ENCODE peak calls at places on chromosomes 2 and 18, in eight cellular contexts. One of them, this sample, is unnamed.

GRCh38 chr2:159946326-159946992 is 116.0 kb downstream of the PLA2R1 start:
- DNase-seq in lower lobe of right lung: no peak
- DNase-seq in HFFc6: peak
- DNase-seq in activated CD4-positive, alpha-beta T cell treated with anti-CD3 and anti-CD28 coated beads for 36 hours: no peak
- DNase-seq in activated gamma-delta T cell treated with Interleukin-2 at 50 U/mL for 16 hours: no peak
- DNase-seq in fibroblast of mammary gland: peak
- DNase-seq in activated T-cell treated with anti-CD3 and anti-CD28 coated beads for 1 hour: no peak
- DNase-seq in body of pancreas: no peak
- DNase-seq in this sample: no peak

GRCh38 chr2:223054193-223054781 is 2.3 kb downstream of the KCNE4 start:
- DNase-seq in activated gamma-delta T cell treated with Interleukin-2 at 50 U/mL for 16 hours: no peak
- DNase-seq in activated CD4-positive, alpha-beta T cell treated with anti-CD3 and anti-CD28 coated beads for 36 hours: no peak
- DNase-seq in body of pancreas: peak
- DNase-seq in fibroblast of mammary gland: peak
- DNase-seq in activated T-cell treated with anti-CD3 and anti-CD28 coated beads for 1 hour: no peak
- DNase-seq in lower lobe of right lung: no peak
- DNase-seq in HFFc6: peak
- DNase-seq in this sample: no peak

GRCh38 chr2:98333922-98334321 is 12.3 kb upstream of the CNGA3 start:
- DNase-seq in activated gamma-delta T cell treated with Interleukin-2 at 50 U/mL for 16 hours: no peak
- DNase-seq in activated T-cell treated with anti-CD3 and anti-CD28 coated beads for 1 hour: no peak
- DNase-seq in HFFc6: no peak
- DNase-seq in fibroblast of mammary gland: peak
- DNase-seq in lower lobe of right lung: no peak
- DNase-seq in activated CD4-positive, alpha-beta T cell treated with anti-CD3 and anti-CD28 coated beads for 36 hours: no peak
- DNase-seq in body of pancreas: no peak
- DNase-seq in this sample: no peak

GRCh38 chr2:20509766-20510490 is 63.1 kb downstream of the RHOB start:
- DNase-seq in activated CD4-positive, alpha-beta T cell treated with anti-CD3 and anti-CD28 coated beads for 36 hours: peak
- DNase-seq in HFFc6: no peak
- DNase-seq in activated gamma-delta T cell treated with Interleukin-2 at 50 U/mL for 16 hours: no peak
- DNase-seq in fibroblast of mammary gland: peak
- DNase-seq in lower lobe of right lung: peak
- DNase-seq in activated T-cell treated with anti-CD3 and anti-CD28 coated beads for 1 hour: no peak
- DNase-seq in body of pancreas: no peak
- DNase-seq in this sample: peak

GRCh38 chr2:101089419-101089818 is 61.8 kb downstream of the TBC1D8 start:
- DNase-seq in activated CD4-positive, alpha-beta T cell treated with anti-CD3 and anti-CD28 coated beads for 36 hours: no peak
- DNase-seq in lower lobe of right lung: no peak
- DNase-seq in body of pancreas: no peak
- DNase-seq in fibroblast of mammary gland: no peak
- DNase-seq in activated gamma-delta T cell treated with Interleukin-2 at 50 U/mL for 16 hours: no peak
- DNase-seq in HFFc6: no peak
- DNase-seq in activated T-cell treated with anti-CD3 and anti-CD28 coated beads for 1 hour: no peak
- DNase-seq in this sample: no peak

GRCh38 chr2:181380581-181380980 is 76.6 kb upstream of the ITGA4 start:
- DNase-seq in activated T-cell treated with anti-CD3 and anti-CD28 coated beads for 1 hour: no peak
- DNase-seq in lower lobe of right lung: no peak
- DNase-seq in body of pancreas: no peak
- DNase-seq in activated gamma-delta T cell treated with Interleukin-2 at 50 U/mL for 16 hours: no peak
- DNase-seq in activated CD4-positive, alpha-beta T cell treated with anti-CD3 and anti-CD28 coated beads for 36 hours: no peak
- DNase-seq in fibroblast of mammary gland: no peak
- DNase-seq in HFFc6: no peak
- DNase-seq in this sample: no peak

GRCh38 chr2:177783835-177784448 is 288.6 kb downstream of the PDE11A start:
- DNase-seq in activated gamma-delta T cell treated with Interleukin-2 at 50 U/mL for 16 hours: no peak
- DNase-seq in activated T-cell treated with anti-CD3 and anti-CD28 coated beads for 1 hour: no peak
- DNase-seq in HFFc6: peak
- DNase-seq in activated CD4-positive, alpha-beta T cell treated with anti-CD3 and anti-CD28 coated beads for 36 hours: no peak
- DNase-seq in body of pancreas: no peak
- DNase-seq in fibroblast of mammary gland: peak
- DNase-seq in lower lobe of right lung: no peak
- DNase-seq in this sample: no peak

GRCh38 chr2:120346034-120346666 is at the start of gene INHBB:
- DNase-seq in activated T-cell treated with anti-CD3 and anti-CD28 coated beads for 1 hour: no peak
- DNase-seq in activated CD4-positive, alpha-beta T cell treated with anti-CD3 and anti-CD28 coated beads for 36 hours: peak
- DNase-seq in lower lobe of right lung: no peak
- DNase-seq in activated gamma-delta T cell treated with Interleukin-2 at 50 U/mL for 16 hours: no peak
- DNase-seq in body of pancreas: peak
- DNase-seq in fibroblast of mammary gland: no peak
- DNase-seq in HFFc6: no peak
- DNase-seq in this sample: peak

GRCh38 chr18:61502472-61502871 is 169.2 kb downstream of the CDH20 start:
- DNase-seq in lower lobe of right lung: no peak
- DNase-seq in HFFc6: peak
- DNase-seq in activated CD4-positive, alpha-beta T cell treated with anti-CD3 and anti-CD28 coated beads for 36 hours: peak
- DNase-seq in activated T-cell treated with anti-CD3 and anti-CD28 coated beads for 1 hour: no peak
- DNase-seq in fibroblast of mammary gland: peak
- DNase-seq in body of pancreas: peak
- DNase-seq in activated gamma-delta T cell treated with Interleukin-2 at 50 U/mL for 16 hours: no peak
- DNase-seq in this sample: peak